ENCODE peak calls at places on chromosomes 3 and 15, in five cellular contexts. C is WTC11, R is K562, M is HCT116, I is H1. Y is an unnamed sample.

GRCh38 chr3:151589311-151589710 is 128.4 kb upstream of the IGSF10 start:
- DNase-seq in C (no peak), R (no peak), M (no peak), I (no peak), Y (no peak)

GRCh38 chr3:197021231-197021630 is 8.4 kb downstream of the MELTF start:
- DNase-seq in C (peak; percentile 50), R (peak; percentile 35), M (no peak), I (no peak), Y (no peak)

GRCh38 chr3:57464801-57465200 is 79.3 kb downstream of the DNAH12 start:
- DNase-seq in C (no peak), R (no peak), M (peak; percentile 29), I (no peak), Y (peak; percentile 16)

GRCh38 chr3:134348524-134348923 is 25.7 kb downstream of the AMOTL2 start:
- DNase-seq in C (peak; percentile 5), R (no peak), M (peak; percentile 48), I (no peak), Y (no peak)

GRCh38 chr15:88730751-88731150 is 72.5 kb upstream of the ACAN start:
- DNase-seq in C (no peak), R (no peak), M (no peak), I (no peak), Y (no peak)

GRCh38 chr15:90082140-90082713 is 20.0 kb downstream of the IDH2 start:
- DNase-seq in C (no peak), R (no peak), M (no peak), I (no peak), Y (no peak)

GRCh38 chr15:73988075-73988969 is 3.8 kb downstream of the STOML1 start:
- DNase-seq in C (no peak), R (no peak), M (no peak), I (no peak), Y (no peak)

GRCh38 chr3:45125550-45126026 is 20.6 kb downstream of the CDCP1 start:
- DNase-seq in C (no peak), R (no peak), M (peak; percentile 88), I (no peak), Y (no peak)

GRCh38 chr3:155785662-155786295 is 20.3 kb downstream of the C3orf33 start:
- DNase-seq in C (no peak), R (no peak), M (no peak), I (no peak), Y (no peak)

GRCh38 chr3:50582083-50582482 is 12.8 kb downstream of the HEMK1 start:
- DNase-seq in C (no peak), R (no peak), M (no peak), I (no peak), Y (no peak)

GRCh38 chr3:114899186-114899931 is 247.7 kb downstream of the ZBTB20 start:
- DNase-seq in C (no peak), R (no peak), M (no peak), I (no peak), Y (no peak)

GRCh38 chr3:136545664-136546266 is 206.4 kb downstream of the STAG1 start:
- DNase-seq in C (no peak), R (no peak), M (no peak), I (no peak), Y (no peak)

GRCh38 chr3:12891391-12891984 is 50.1 kb upstream of the RPL32 start:
- DNase-seq in C (no peak), R (no peak), M (no peak), I (no peak), Y (no peak)

DNA sequence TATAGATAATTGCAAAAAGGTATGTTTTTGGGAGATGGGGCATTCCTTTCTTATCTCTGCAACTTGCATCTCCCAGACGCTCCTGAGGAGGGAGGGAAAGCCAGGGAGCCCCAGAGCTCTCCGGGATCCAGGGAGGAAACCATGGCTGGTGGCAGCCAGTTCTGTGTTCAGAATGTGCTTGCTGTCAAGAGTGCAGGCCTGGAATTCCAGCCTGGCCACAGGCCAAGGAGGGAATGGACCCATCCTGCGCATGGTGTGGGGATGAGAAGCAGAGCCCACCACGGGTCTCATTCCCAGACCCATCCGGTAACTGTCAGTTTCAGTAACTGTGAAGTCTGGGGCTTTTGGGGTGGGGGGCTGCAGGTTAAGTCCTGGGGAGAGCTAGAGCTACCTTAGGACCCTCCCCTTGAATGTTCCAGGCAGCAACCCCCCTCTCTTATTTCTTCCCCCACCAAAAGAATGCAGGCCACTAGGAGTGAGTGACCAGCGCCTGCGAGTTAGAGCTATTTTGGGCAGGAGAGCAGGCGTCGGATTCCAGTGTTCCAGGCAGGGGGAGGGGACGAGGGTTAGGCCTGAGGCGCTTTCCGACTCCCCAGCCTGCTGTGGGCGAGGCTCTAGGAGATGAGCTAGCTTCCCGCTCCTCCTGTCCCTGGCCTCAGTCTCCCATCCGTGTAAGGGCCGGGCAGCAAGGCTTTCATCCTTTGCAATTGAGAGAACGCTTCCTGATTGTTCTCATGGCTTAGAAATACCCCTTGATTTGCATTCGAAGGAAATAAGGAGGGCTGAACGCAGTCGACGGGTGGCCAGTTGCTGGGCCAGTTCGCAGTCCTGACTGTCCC is 811 bp upstream of the DAG1 start:
- DNase-seq in C (peak; percentile 78), R (peak; percentile 35), M (no peak), I (peak; percentile 65), Y (peak; percentile 63)
- TF ChIP-seq SP1 in C (no peak), R (no peak), M (no peak), I (peak; percentile 52), Y (no peak)

GRCh38 chr15:69570997-69571396 is 118.4 kb downstream of the RPLP1 start:
- DNase-seq in C (no peak), R (no peak), M (no peak), I (no peak), Y (no peak)

GRCh38 chr15:69574506-69574905 is 121.9 kb downstream of the RPLP1 start:
- DNase-seq in C (no peak), R (no peak), M (no peak), I (no peak), Y (no peak)

GRCh38 chr15:69576035-69576526 is 123.5 kb downstream of the RPLP1 start:
- DNase-seq in C (peak; percentile 54), R (no peak), M (peak; percentile 15), I (no peak), Y (no peak)

GRCh38 chr15:69575387-69575786 is 122.8 kb downstream of the RPLP1 start:
- DNase-seq in C (no peak), R (no peak), M (no peak), I (no peak), Y (no peak)

GRCh38 chr15:69573815-69574472 is 121.3 kb downstream of the RPLP1 start:
- DNase-seq in C (no peak), R (no peak), M (no peak), I (no peak), Y (no peak)
- TF ChIP-seq SP1 in C (no peak), R (no peak), M (no peak), I (no peak), Y (no peak)

DNA sequence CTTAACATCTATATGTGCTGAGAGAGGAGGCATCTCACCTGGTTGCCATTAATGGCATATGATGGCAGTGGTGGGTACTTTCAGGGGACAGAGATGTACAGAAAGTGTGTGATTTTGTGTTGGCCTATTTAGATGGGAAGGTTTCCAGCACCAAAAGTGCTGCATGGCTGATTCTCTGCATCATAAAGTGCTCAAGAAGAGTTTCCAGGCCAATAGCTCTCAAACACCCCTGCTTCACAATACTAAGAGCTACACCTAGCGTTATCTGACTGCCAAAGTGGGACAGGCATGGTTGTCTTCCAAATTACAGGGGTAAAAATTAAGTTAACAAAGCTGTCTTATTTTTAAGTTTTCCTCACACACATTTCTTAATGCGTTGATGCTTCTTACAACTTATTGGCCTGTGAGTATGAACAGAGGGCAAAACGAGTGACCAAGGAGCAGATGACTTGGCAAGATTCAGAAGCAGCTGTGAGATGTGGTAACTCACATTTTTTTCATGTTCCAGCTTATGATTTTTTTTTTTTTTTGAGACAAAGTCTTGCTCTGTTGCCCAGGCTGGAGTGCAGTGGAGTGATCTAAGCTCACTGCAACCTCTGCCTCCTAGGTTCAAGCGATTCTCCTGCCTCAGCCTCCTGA is 41.4 kb upstream of the VEPH1 start:
- DNase-seq in C (no peak), R (no peak), M (no peak), I (no peak), Y (no peak)
- TF ChIP-seq SP1 in C (no peak), R (no peak), M (no peak), I (no peak), Y (no peak)

DNA sequence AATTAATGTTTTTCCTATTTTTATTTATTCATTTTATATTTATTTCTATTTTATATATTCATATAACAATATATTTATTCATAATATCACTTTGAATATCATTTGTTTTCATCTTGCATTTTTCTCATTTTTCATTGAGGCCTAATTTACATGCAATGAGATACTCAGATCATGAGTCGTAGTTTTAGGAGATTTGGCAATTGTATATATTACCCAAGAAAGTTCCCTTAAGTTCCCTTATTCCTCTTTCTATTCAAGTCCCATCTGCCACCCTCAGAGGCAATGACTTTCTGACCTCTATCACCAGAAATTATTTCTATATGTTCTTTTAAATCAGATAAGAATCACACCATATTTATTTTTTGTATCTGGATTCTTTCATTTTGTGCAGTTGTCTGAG is 329.1 kb upstream of the TPRG1 start:
- DNase-seq in C (no peak), R (no peak), M (no peak), I (no peak), Y (no peak)
- TF ChIP-seq SP1 in C (no peak), R (no peak), M (no peak), I (no peak), Y (no peak)

DNA sequence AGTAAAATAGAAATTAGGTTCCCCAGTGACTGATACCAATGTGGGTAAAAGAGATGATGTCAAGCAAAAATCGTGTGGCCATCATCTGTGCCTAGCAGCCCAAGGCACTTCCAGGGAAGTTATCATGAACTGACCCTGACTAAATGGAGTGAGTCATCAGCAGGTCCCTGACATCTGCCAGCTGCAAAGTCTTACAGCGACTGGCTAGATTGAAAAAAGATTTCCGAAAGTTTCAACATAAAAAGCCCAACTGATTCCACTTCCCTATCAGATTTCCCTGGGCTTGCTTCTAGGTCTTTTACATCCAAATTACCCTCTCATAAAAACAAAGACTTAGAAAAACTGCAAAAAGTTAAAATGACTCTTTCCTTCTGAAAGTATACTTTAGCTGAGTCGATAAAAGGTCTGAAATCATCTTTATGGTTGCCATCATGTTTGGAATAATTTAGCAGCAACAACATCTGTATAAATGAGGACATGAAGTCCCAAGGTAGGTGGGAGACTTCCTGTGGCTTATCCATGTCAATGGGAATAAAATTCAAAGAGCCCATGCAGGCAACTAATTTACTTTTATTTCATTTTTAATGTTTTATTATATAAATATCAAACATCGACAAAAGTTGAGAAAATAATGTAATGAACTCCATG is 342.8 kb downstream of the ERC2 start:
- DNase-seq in C (no peak), R (no peak), M (no peak), I (no peak), Y (peak; percentile 45)
- TF ChIP-seq SP1 in C (no peak), R (no peak), M (no peak), I (no peak), Y (no peak)

GRCh38 chr3:120144267-120144666 is 50.0 kb upstream of the GSK3B start:
- DNase-seq in C (peak; percentile 19), R (no peak), M (no peak), I (no peak), Y (no peak)
- TF ChIP-seq SP1 in C (no peak), R (no peak), M (no peak), I (no peak), Y (no peak)